ENCODE peak calls at places on chromosomes 2 and 18, in five cellular contexts. C is transverse colon, A is HCT116, R is stomach, S is suprapubic skin. P is an unnamed sample.

GRCh38 chr2:168603439-168603961 is 147.4 kb downstream of the CERS6 start:
- DNase-seq in R (no peak), S (no peak), C (no peak), A (no peak), P (no peak)

GRCh38 chr2:29009711-29010677 is 28.9 kb downstream of the TOGARAM2 start:
- DNase-seq in A (no peak), C (no peak), S (no peak), R (no peak), P (no peak)

GRCh38 chr18:12052866-12053265 is 40.8 kb upstream of the ANKRD62 start:
- DNase-seq in C (no peak), S (no peak), R (no peak), A (no peak), P (no peak)

GRCh38 chr2:61924895-61925663 is 19.6 kb downstream of the COMMD1 start:
- DNase-seq in C (no peak), R (no peak), S (no peak), A (no peak), P (no peak)

GRCh38 chr2:46434851-46435273 is 44.5 kb upstream of the TMEM247 start:
- DNase-seq in A (no peak), R (no peak), S (no peak), C (no peak), P (no peak)

GRCh38 chr2:147829106-147829505 is 15.7 kb upstream of the ACVR2A start:
- DNase-seq in C (no peak), R (no peak), A (peak), S (no peak), P (no peak)

GRCh38 chr2:176138526-176139169 is 9.1 kb downstream of the HOXD8 start:
- DNase-seq in R (no peak), S (peak), A (no peak), C (no peak), P (no peak)

GRCh38 chr2:157174321-157174720 is 83.2 kb upstream of the GALNT5 start:
- DNase-seq in R (no peak), C (no peak), S (no peak), A (no peak), P (no peak)

GRCh38 chr18:49015886-49016647 is 65.3 kb upstream of the SMAD7 start:
- DNase-seq in C (no peak), S (no peak), A (no peak), R (peak), P (no peak)

GRCh38 chr2:112156152-112156986 is 18.2 kb downstream of the FBLN7 start:
- DNase-seq in C (no peak), A (no peak), R (no peak), S (no peak), P (no peak)

GRCh38 chr18:40489301-40489700 is 1465.7 kb upstream of the PIK3C3 start:
- DNase-seq in C (no peak), R (no peak), S (no peak), A (no peak), P (no peak)

GRCh38 chr18:24584205-24584604 is 123.8 kb downstream of the HRH4 start:
- DNase-seq in R (no peak), C (no peak), S (no peak), A (no peak), P (no peak)
- H3K4me3 ChIP-seq in R (no peak), C (no peak), S (no peak), A (no peak), P (no peak)

GRCh38 chr18:23282437-23282781 is 147.1 kb downstream of the CABLES1 start:
- DNase-seq in S (no peak), C (no peak), A (no peak), R (no peak), P (no peak)

GRCh38 chr18:23280844-23281243 is 145.6 kb downstream of the CABLES1 start:
- DNase-seq in S (no peak), C (no peak), R (no peak), A (no peak), P (no peak)

GRCh38 chr18:23277399-23277798 is 142.1 kb downstream of the CABLES1 start:
- DNase-seq in A (no peak), S (no peak), C (no peak), R (no peak), P (no peak)

GRCh38 chr18:23281626-23282436 is 146.5 kb downstream of the CABLES1 start:
- DNase-seq in A (peak), R (no peak), S (no peak), C (no peak), P (peak)

DNA sequence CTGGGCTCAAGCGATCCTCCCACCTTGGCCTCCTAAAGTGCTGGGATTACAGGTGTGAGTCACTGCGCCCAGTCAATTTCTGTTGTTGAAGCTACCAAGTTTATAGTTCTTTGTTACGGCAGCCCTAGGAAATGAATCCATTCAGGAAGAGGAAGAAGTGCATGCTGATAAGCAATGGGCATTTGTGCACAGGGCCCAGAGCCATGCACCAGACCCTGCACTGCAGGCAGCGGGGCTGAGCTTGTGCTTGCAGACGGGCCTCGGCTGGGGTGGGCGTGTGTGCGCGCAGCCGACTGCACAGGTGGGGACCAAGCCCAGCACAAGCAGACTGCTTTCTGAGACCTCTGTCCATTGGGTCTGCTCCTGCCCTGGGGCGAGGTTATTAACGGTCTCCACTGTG is 144.6 kb downstream of the CABLES1 start:
- DNase-seq in S (no peak), C (no peak), R (no peak), A (no peak), P (no peak)
- TF ChIP-seq POLR2AphosphoS5 in S (no peak), C (no peak), R (no peak), A (no peak), P (no peak)

GRCh38 chr18:32669549-32670165 is 103.2 kb downstream of the KLHL14 start:
- DNase-seq in S (no peak), R (no peak), A (no peak), C (no peak), P (no peak)
- TF ChIP-seq CTCF in S (no peak), R (no peak), A (peak), C (no peak), P (no peak)

GRCh38 chr2:158174956-158175355 is 73.3 kb downstream of the UPP2 start:
- DNase-seq in S (no peak), A (no peak), C (no peak), R (no peak), P (no peak)

GRCh38 chr2:158179660-158180059 is 78.0 kb downstream of the UPP2 start:
- DNase-seq in C (no peak), R (no peak), A (peak), S (no peak), P (no peak)

GRCh38 chr2:158174495-158174894 is 72.8 kb downstream of the UPP2 start:
- DNase-seq in C (no peak), R (no peak), S (no peak), A (no peak), P (no peak)

GRCh38 chr2:158181171-158181570 is 79.5 kb downstream of the UPP2 start:
- DNase-seq in C (no peak), A (no peak), R (no peak), S (no peak), P (no peak)

GRCh38 chr2:158178646-158179045 is 77.0 kb downstream of the UPP2 start:
- DNase-seq in A (no peak), R (no peak), S (no peak), C (no peak), P (no peak)
- H3K4me3 ChIP-seq in A (no peak), R (no peak), S (no peak), C (no peak), P (no peak)

P was measured in prostate gland.